ENCODE peak calls at places on chromosomes 5 and 9, in nine cellular contexts. One of them, this sample, is unnamed.

GRCh38 chr5:79333852-79334557 is 98.1 kb downstream of the JMY start:
- DNase-seq in WTC11: peak
- DNase-seq in K562: no peak
- DNase-seq in HCT116: no peak
- DNase-seq in A549: no peak
- DNase-seq in H1: no peak
- DNase-seq in GM12878: no peak
- DNase-seq in SK-N-SH: peak
- DNase-seq in HepG2: peak
- DNase-seq in this sample: no peak

GRCh38 chr5:58085800-58086199 is 374.1 kb downstream of the PLK2 start:
- DNase-seq in SK-N-SH: no peak
- DNase-seq in HepG2: no peak
- DNase-seq in A549: peak
- DNase-seq in WTC11: no peak
- DNase-seq in K562: no peak
- DNase-seq in HCT116: peak
- DNase-seq in H1: no peak
- DNase-seq in GM12878: no peak
- DNase-seq in this sample: no peak

GRCh38 chr5:133754575-133755169 is 142.3 kb upstream of the FSTL4 start:
- DNase-seq in WTC11: peak
- DNase-seq in GM12878: peak
- DNase-seq in K562: peak
- DNase-seq in HCT116: peak
- DNase-seq in H1: peak
- DNase-seq in SK-N-SH: no peak
- DNase-seq in HepG2: peak
- DNase-seq in A549: peak
- DNase-seq in this sample: peak

GRCh38 chr9:2489838-2490314 is 131.7 kb upstream of the VLDLR start:
- DNase-seq in GM12878: no peak
- DNase-seq in HepG2: no peak
- DNase-seq in H1: no peak
- DNase-seq in A549: no peak
- DNase-seq in SK-N-SH: peak
- DNase-seq in HCT116: no peak
- DNase-seq in WTC11: no peak
- DNase-seq in K562: no peak
- DNase-seq in this sample: no peak

GRCh38 chr9:22238809-22239684 is 207.6 kb upstream of the DMRTA1 start:
- DNase-seq in HepG2: peak
- DNase-seq in GM12878: no peak
- DNase-seq in K562: no peak
- DNase-seq in H1: no peak
- DNase-seq in HCT116: peak
- DNase-seq in WTC11: no peak
- DNase-seq in A549: peak
- DNase-seq in SK-N-SH: no peak
- DNase-seq in this sample: no peak

GRCh38 chr5:72388652-72389051 is 68.5 kb downstream of the PTCD2 start:
- DNase-seq in K562: no peak
- DNase-seq in SK-N-SH: no peak
- DNase-seq in H1: no peak
- DNase-seq in HepG2: no peak
- DNase-seq in GM12878: no peak
- DNase-seq in WTC11: no peak
- DNase-seq in A549: no peak
- DNase-seq in HCT116: no peak
- DNase-seq in this sample: no peak

GRCh38 chr9:92713528-92713927 is 43.6 kb upstream of the IPPK start:
- DNase-seq in HCT116: no peak
- DNase-seq in K562: no peak
- DNase-seq in A549: no peak
- DNase-seq in GM12878: no peak
- DNase-seq in SK-N-SH: no peak
- DNase-seq in HepG2: no peak
- DNase-seq in H1: no peak
- DNase-seq in WTC11: no peak
- DNase-seq in this sample: no peak

GRCh38 chr9:20620658-20621552 is 1.4 kb downstream of the MLLT3 start:
- DNase-seq in H1: peak
- DNase-seq in K562: no peak
- DNase-seq in GM12878: no peak
- DNase-seq in HCT116: no peak
- DNase-seq in SK-N-SH: peak
- DNase-seq in WTC11: no peak
- DNase-seq in A549: peak
- DNase-seq in HepG2: no peak
- DNase-seq in this sample: peak

GRCh38 chr9:21294325-21294724 is 10.8 kb downstream of the IFNA5 start:
- DNase-seq in HepG2: peak
- DNase-seq in HCT116: peak
- DNase-seq in A549: peak
- DNase-seq in SK-N-SH: no peak
- DNase-seq in GM12878: peak
- DNase-seq in WTC11: no peak
- DNase-seq in H1: no peak
- DNase-seq in K562: no peak
- DNase-seq in this sample: peak

GRCh38 chr5:54094706-54095105 is 215.7 kb downstream of the ARL15 start:
- DNase-seq in H1: no peak
- DNase-seq in A549: no peak
- DNase-seq in WTC11: no peak
- DNase-seq in HCT116: no peak
- DNase-seq in SK-N-SH: no peak
- DNase-seq in GM12878: no peak
- DNase-seq in HepG2: no peak
- DNase-seq in K562: no peak
- DNase-seq in this sample: no peak

GRCh38 chr5:54090495-54091084 is 219.8 kb downstream of the ARL15 start:
- DNase-seq in H1: no peak
- DNase-seq in HCT116: peak
- DNase-seq in A549: peak
- DNase-seq in WTC11: no peak
- DNase-seq in HepG2: peak
- DNase-seq in SK-N-SH: no peak
- DNase-seq in GM12878: no peak
- DNase-seq in K562: peak
- DNase-seq in this sample: peak

GRCh38 chr5:54093861-54094260 is 216.5 kb downstream of the ARL15 start:
- DNase-seq in SK-N-SH: no peak
- DNase-seq in HCT116: no peak
- DNase-seq in K562: no peak
- DNase-seq in WTC11: no peak
- DNase-seq in HepG2: no peak
- DNase-seq in A549: no peak
- DNase-seq in H1: no peak
- DNase-seq in GM12878: peak
- DNase-seq in this sample: no peak

GRCh38 chr5:54091416-54092130 is 218.8 kb downstream of the ARL15 start:
- DNase-seq in A549: no peak
- DNase-seq in GM12878: no peak
- DNase-seq in H1: no peak
- DNase-seq in WTC11: no peak
- DNase-seq in HCT116: no peak
- DNase-seq in HepG2: no peak
- DNase-seq in SK-N-SH: no peak
- DNase-seq in K562: no peak
- DNase-seq in this sample: no peak

GRCh38 chr5:54093081-54093492 is 217.3 kb downstream of the ARL15 start:
- DNase-seq in SK-N-SH: peak
- DNase-seq in GM12878: no peak
- DNase-seq in WTC11: no peak
- DNase-seq in HepG2: no peak
- DNase-seq in A549: no peak
- DNase-seq in K562: no peak
- DNase-seq in HCT116: no peak
- DNase-seq in H1: no peak
- DNase-seq in this sample: no peak
- TF ChIP-seq MAX in SK-N-SH: no peak
- TF ChIP-seq MAX in GM12878: no peak
- TF ChIP-seq MAX in WTC11: no peak
- TF ChIP-seq MAX in HepG2: no peak
- TF ChIP-seq MAX in A549: no peak
- TF ChIP-seq MAX in K562: no peak
- TF ChIP-seq MAX in HCT116: no peak
- TF ChIP-seq MAX in H1: no peak
- TF ChIP-seq MAX in this sample: no peak

GRCh38 chr5:10306114-10306513 is 1.6 kb downstream of the CMBL start:
- DNase-seq in GM12878: no peak
- DNase-seq in WTC11: no peak
- DNase-seq in A549: no peak
- DNase-seq in HCT116: no peak
- DNase-seq in SK-N-SH: no peak
- DNase-seq in K562: no peak
- DNase-seq in H1: no peak
- DNase-seq in HepG2: no peak
- DNase-seq in this sample: no peak

GRCh38 chr5:10308844-10309243 is 1.1 kb upstream of the CMBL start:
- DNase-seq in H1: no peak
- DNase-seq in SK-N-SH: no peak
- DNase-seq in WTC11: no peak
- DNase-seq in GM12878: no peak
- DNase-seq in K562: no peak
- DNase-seq in HepG2: no peak
- DNase-seq in HCT116: no peak
- DNase-seq in A549: no peak
- DNase-seq in this sample: no peak

GRCh38 chr5:10306806-10307205 is 896 bp downstream of the CMBL start:
- DNase-seq in H1: no peak
- DNase-seq in A549: no peak
- DNase-seq in GM12878: no peak
- DNase-seq in HCT116: no peak
- DNase-seq in WTC11: no peak
- DNase-seq in HepG2: no peak
- DNase-seq in SK-N-SH: peak
- DNase-seq in K562: no peak
- DNase-seq in this sample: no peak

GRCh38 chr5:10304932-10305331 is 2.8 kb downstream of the CMBL start:
- DNase-seq in H1: no peak
- DNase-seq in K562: peak
- DNase-seq in HepG2: no peak
- DNase-seq in GM12878: no peak
- DNase-seq in SK-N-SH: peak
- DNase-seq in WTC11: no peak
- DNase-seq in HCT116: no peak
- DNase-seq in A549: peak
- DNase-seq in this sample: no peak

DNA sequence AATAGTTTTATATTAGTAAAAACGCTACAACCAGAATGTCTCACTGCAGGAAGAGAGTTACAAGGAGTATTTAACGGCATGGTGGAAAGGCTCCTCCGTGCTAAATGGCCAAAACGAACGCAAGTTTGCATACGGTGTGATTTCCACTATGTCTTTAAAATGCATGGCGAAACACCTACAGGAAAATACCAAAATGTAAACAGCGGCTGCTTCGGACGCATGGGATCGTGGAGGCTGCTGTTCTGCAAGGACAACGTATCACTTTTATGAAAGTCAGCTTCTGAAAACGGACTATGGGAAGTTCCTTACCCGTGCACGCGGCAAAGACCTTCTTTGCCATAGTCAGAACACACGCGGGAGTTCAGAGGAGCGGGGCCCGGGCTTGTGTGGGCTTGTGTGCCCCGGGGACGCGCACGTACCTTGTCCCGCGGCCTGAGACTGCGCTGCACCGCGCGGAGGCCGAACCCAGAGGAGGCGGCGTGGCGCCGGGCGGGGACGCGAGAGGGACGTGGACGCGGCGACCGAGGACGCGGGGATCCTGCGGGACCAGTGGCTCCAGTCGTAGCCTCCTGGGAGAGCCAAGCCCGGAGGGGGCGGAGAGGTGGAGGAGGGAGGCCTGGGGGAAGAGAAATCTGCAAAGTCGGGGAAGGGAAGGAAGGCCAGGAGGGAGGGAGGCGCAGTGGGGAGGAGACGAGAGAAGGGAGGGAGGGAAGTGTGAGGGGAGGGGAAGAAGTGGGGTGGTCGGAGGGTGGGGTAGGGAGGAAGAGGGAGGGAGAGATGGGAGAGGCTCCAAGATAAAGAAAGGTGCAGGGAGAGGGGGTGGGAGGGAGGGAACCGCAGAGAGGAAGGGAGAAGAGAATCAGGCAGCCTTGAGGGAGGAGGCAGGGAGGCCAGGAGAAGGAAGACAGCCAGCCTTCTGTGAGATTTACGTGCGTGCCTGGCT is at the start of gene CMBL:
- DNase-seq in WTC11: peak
- DNase-seq in SK-N-SH: peak
- DNase-seq in A549: peak
- DNase-seq in HepG2: peak
- DNase-seq in H1: peak
- DNase-seq in K562: peak
- DNase-seq in GM12878: no peak
- DNase-seq in HCT116: peak
- DNase-seq in this sample: peak
- TF ChIP-seq MAX in WTC11: peak
- TF ChIP-seq MAX in SK-N-SH: peak
- TF ChIP-seq MAX in A549: peak
- TF ChIP-seq MAX in HepG2: peak
- TF ChIP-seq MAX in H1: peak
- TF ChIP-seq MAX in K562: peak
- TF ChIP-seq MAX in GM12878: no peak
- TF ChIP-seq MAX in HCT116: peak
- TF ChIP-seq MAX in this sample: no peak

DNA sequence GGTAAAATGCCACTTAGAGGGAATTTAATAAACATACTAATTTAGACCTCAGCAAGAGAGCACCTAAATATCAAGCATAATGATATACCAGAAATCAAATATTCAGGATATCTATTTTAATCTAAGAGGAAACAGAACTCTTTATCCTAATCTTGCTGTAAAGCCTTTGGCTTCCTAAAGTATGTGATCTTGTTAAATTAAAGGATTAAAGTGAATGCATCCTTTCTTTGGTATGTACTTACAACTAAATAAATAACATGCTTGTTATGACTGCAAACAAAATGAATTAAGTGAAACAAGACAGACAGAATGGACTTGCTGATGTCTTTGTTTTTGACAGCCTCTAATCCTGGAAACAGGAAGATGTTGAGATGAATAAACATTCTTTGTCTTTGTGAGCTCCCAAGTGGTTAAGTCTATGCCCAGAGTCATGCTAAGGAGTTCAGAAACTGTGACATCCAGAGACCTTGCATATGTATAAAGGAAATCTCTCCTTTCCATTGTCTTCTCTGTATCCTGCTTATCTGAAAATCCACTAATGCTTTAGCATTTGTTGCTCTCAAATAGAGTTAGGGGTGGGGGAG is 181.6 kb downstream of the SPATA31D1 start:
- DNase-seq in GM12878: no peak
- DNase-seq in H1: no peak
- DNase-seq in A549: no peak
- DNase-seq in HCT116: no peak
- DNase-seq in HepG2: no peak
- DNase-seq in K562: no peak
- DNase-seq in WTC11: no peak
- DNase-seq in SK-N-SH: no peak
- DNase-seq in this sample: no peak
- TF ChIP-seq MAX in GM12878: no peak
- TF ChIP-seq MAX in H1: no peak
- TF ChIP-seq MAX in A549: no peak
- TF ChIP-seq MAX in HCT116: no peak
- TF ChIP-seq MAX in HepG2: no peak
- TF ChIP-seq MAX in K562: no peak
- TF ChIP-seq MAX in WTC11: no peak
- TF ChIP-seq MAX in SK-N-SH: no peak
- TF ChIP-seq MAX in this sample: no peak

GRCh38 chr5:97127727-97128126 is 14.7 kb downstream of the LIX1 start:
- DNase-seq in HCT116: no peak
- DNase-seq in A549: no peak
- DNase-seq in H1: no peak
- DNase-seq in WTC11: no peak
- DNase-seq in SK-N-SH: no peak
- DNase-seq in GM12878: no peak
- DNase-seq in HepG2: no peak
- DNase-seq in K562: no peak
- DNase-seq in this sample: no peak
- TF ChIP-seq MAX in HCT116: no peak
- TF ChIP-seq MAX in A549: no peak
- TF ChIP-seq MAX in H1: no peak
- TF ChIP-seq MAX in WTC11: no peak
- TF ChIP-seq MAX in SK-N-SH: no peak
- TF ChIP-seq MAX in GM12878: no peak
- TF ChIP-seq MAX in HepG2: no peak
- TF ChIP-seq MAX in K562: no peak
- TF ChIP-seq MAX in this sample: no peak